ENCODE peak calls at places on chromosome 4, in six cellular contexts. T is transverse colon, E is H1, D is SK-N-SH, X is suprapubic skin, U is stomach. R is an unnamed sample.

GRCh38 chr4:40434126-40434692 is 99.1 kb downstream of the CHRNA9 start:
- DNase-seq in T (no peak), X (no peak), E (no peak), D (no peak), U (no peak), R (no peak)

GRCh38 chr4:41865306-41865980 is 69.8 kb upstream of the TMEM33 start:
- DNase-seq in D (no peak), X (no peak), U (no peak), E (peak), T (no peak), R (no peak)

GRCh38 chr4:12050357-12050756 is 621.7 kb upstream of the HS3ST1 start:
- DNase-seq in U (no peak), E (peak), X (no peak), D (no peak), T (no peak), R (no peak)

GRCh38 chr4:3655485-3656429 is 110.4 kb upstream of the ADRA2C start:
- DNase-seq in E (no peak), T (no peak), U (no peak), D (no peak), X (no peak), R (no peak)

GRCh38 chr4:185573651-185574199 is 38.4 kb upstream of the PDLIM3 start:
- DNase-seq in U (no peak), T (no peak), E (peak), D (peak), X (no peak), R (no peak)

GRCh38 chr4:37082912-37083311 is 161.6 kb upstream of the NWD2 start:
- DNase-seq in T (no peak), E (no peak), D (no peak), X (no peak), U (no peak), R (no peak)

GRCh38 chr4:145881991-145882390 is 56.6 kb downstream of the ZNF827 start:
- DNase-seq in E (no peak), T (peak), U (peak), D (no peak), X (no peak), R (no peak)

GRCh38 chr4:166965562-166965961 is 268.7 kb downstream of the SPOCK3 start:
- DNase-seq in X (no peak), D (no peak), E (no peak), U (no peak), T (no peak), R (no peak)

GRCh38 chr4:39044947-39045734 is 12.9 kb upstream of the TMEM156 start:
- DNase-seq in X (no peak), T (no peak), U (peak), D (peak), E (peak), R (peak)

GRCh38 chr4:173192375-173193162 is 24.0 kb downstream of the GALNT7 start:
- DNase-seq in T (no peak), E (no peak), U (no peak), D (no peak), X (no peak), R (no peak)

GRCh38 chr4:36785965-36786364 is 458.6 kb upstream of the NWD2 start:
- DNase-seq in X (no peak), E (no peak), U (no peak), T (no peak), D (no peak), R (no peak)

GRCh38 chr4:81084624-81085023 is 54.1 kb downstream of the BMP3 start:
- DNase-seq in D (no peak), E (no peak), X (no peak), T (no peak), U (no peak), R (no peak)

GRCh38 chr4:134773497-134774000 is 572.0 kb upstream of the PABPC4L start:
- DNase-seq in D (no peak), T (no peak), E (no peak), U (no peak), X (no peak), R (no peak)

GRCh38 chr4:4714330-4714729 is 145.1 kb upstream of the MSX1 start:
- DNase-seq in E (no peak), X (no peak), U (no peak), T (no peak), D (no peak), R (no peak)

GRCh38 chr4:72290737-72291136 is 258.9 kb downstream of the NPFFR2 start:
- DNase-seq in E (no peak), U (no peak), T (no peak), X (no peak), D (no peak), R (no peak)

GRCh38 chr4:2849267-2850140 is 5.9 kb downstream of the ADD1 start:
- DNase-seq in E (no peak), X (no peak), T (peak), U (peak), D (no peak), R (no peak)

GRCh38 chr4:132097046-132097445 is 1052.0 kb upstream of the PCDH10 start:
- DNase-seq in X (no peak), U (no peak), E (no peak), D (no peak), T (no peak), R (no peak)

GRCh38 chr4:53688186-53688790 is 97.0 kb upstream of the LNX1 start:
- DNase-seq in X (no peak), T (no peak), E (no peak), U (no peak), D (peak), R (no peak)

GRCh38 chr4:125994430-125994829 is 679.7 kb downstream of the FAT4 start:
- DNase-seq in X (no peak), E (no peak), U (no peak), T (no peak), D (no peak), R (no peak)

GRCh38 chr4:110104661-110105060 is 93.8 kb downstream of the ELOVL6 start:
- DNase-seq in T (no peak), U (no peak), X (no peak), E (no peak), D (no peak), R (no peak)

GRCh38 chr4:183435803-183436202 is 8.6 kb upstream of the CDKN2AIP start:
- DNase-seq in E (no peak), D (no peak), T (no peak), X (no peak), U (no peak), R (no peak)

GRCh38 chr4:107349266-107349665 is 313.2 kb upstream of the DKK2 start:
- DNase-seq in D (peak), E (no peak), U (no peak), X (no peak), T (no peak), R (no peak)

GRCh38 chr4:183504930-183505555 is at the start of gene ING2:
- DNase-seq in X (peak), E (peak), U (no peak), T (no peak), D (peak), R (no peak)

GRCh38 chr4:141020801-141021261 is 112.4 kb downstream of the RNF150 start:
- DNase-seq in D (no peak), T (no peak), X (no peak), U (no peak), E (no peak), R (no peak)

GRCh38 chr4:31104596-31104995 is 384.4 kb downstream of the PCDH7 start:
- DNase-seq in E (no peak), X (no peak), D (no peak), T (no peak), U (peak), R (no peak)

GRCh38 chr4:57575465-57575864 is 465.3 kb upstream of the IGFBP7 start:
- DNase-seq in X (no peak), T (no peak), U (no peak), E (no peak), D (no peak), R (no peak)

GRCh38 chr4:169241480-169241879 is 29.3 kb downstream of the SH3RF1 start:
- DNase-seq in D (no peak), U (no peak), X (no peak), T (no peak), E (no peak), R (no peak)

GRCh38 chr4:6785572-6785925 is 3.0 kb downstream of the KIAA0232 start:
- DNase-seq in X (no peak), T (no peak), U (no peak), D (no peak), E (peak), R (no peak)

GRCh38 chr4:71559957-71560541 is 221.2 kb downstream of the SLC4A4 start:
- DNase-seq in T (no peak), U (no peak), D (no peak), X (no peak), E (no peak), R (no peak)

GRCh38 chr4:117164338-117164737 is 79.0 kb upstream of the TRAM1L1 start:
- DNase-seq in U (no peak), T (no peak), E (no peak), D (no peak), X (no peak), R (no peak)

GRCh38 chr4:153987291-153987690 is 198.4 kb upstream of the SFRP2 start:
- DNase-seq in X (no peak), T (no peak), U (no peak), D (no peak), E (no peak), R (no peak)

DNA sequence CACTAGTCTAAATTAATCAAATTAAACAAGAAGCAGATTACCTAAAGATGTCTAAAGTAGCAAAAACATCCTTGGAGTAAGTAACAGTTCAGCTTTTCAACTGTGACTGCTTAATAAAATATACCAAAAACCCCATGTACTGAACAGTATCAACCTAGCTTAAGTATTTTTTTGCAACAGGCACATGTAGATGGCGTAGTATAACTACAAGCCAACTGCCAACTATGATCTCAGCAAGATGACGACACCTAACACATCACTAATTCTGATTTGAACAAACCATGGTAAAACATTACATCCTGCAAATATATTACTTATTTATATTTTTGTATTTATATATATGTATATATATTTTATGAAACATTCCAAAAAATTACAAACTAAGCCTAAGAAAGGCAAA is 24.5 kb downstream of the DHX15 start:
- DNase-seq in U (no peak), E (no peak), T (no peak), X (no peak), D (no peak), R (no peak)
- TF ChIP-seq CTCF in U (no peak), E (no peak), T (no peak), X (no peak), D (no peak), R (no peak)

GRCh38 chr4:26131711-26132110 is 189.1 kb upstream of the RBPJ start:
- DNase-seq in U (no peak), T (no peak), E (no peak), X (no peak), D (no peak), R (no peak)
- TF ChIP-seq EP300 in U (no peak), T (no peak), E (no peak), X (no peak), D (no peak), R (no peak)

GRCh38 chr4:155908187-155909139 is 5.0 kb downstream of the TDO2 start:
- DNase-seq in U (no peak), X (no peak), D (no peak), T (no peak), E (no peak), R (no peak)

GRCh38 chr4:155911905-155912304 is 8.4 kb downstream of the TDO2 start:
- DNase-seq in U (no peak), E (no peak), T (no peak), X (no peak), D (no peak), R (no peak)

GRCh38 chr4:155903453-155903852 is at the start of gene TDO2:
- DNase-seq in T (no peak), X (no peak), D (no peak), U (no peak), E (no peak), R (no peak)

GRCh38 chr4:155909615-155910226 is 6.2 kb downstream of the TDO2 start:
- DNase-seq in U (no peak), X (no peak), T (no peak), D (no peak), E (no peak), R (no peak)

GRCh38 chr4:155906554-155907247 is 3.2 kb downstream of the TDO2 start:
- DNase-seq in T (no peak), X (no peak), E (no peak), D (no peak), U (no peak), R (no peak)
- TF ChIP-seq POLR2AphosphoS5 in T (no peak), X (no peak), E (no peak), D (no peak), U (no peak), R (no peak)

GRCh38 chr4:139281212-139281611 is 1.2 kb upstream of the MGARP start:
- DNase-seq in X (no peak), U (no peak), T (no peak), E (no peak), D (no peak), R (no peak)
- TF ChIP-seq CTCF in X (no peak), U (peak), T (no peak), E (peak), D (peak), R (no peak)

DNA sequence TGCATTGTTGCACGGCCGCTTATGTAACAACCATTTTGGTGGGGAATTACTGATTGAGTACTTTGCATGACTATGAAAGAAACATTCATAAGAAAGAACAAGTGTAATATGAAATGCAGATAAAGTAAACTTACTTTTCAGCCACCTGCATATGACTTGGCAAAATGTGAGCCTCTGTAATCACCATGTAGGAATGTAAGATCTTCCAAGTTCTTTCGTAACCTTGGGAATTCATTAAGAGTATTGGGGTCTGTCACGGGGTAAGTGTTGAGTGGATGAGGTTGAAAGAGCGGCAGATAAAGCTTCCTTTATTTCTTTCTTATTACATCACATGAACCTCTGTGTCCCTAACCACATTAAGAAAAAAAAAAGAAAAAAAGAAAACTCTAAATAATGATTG is 348.5 kb upstream of the NR3C2 start:
- DNase-seq in U (no peak), X (no peak), E (no peak), T (no peak), D (no peak), R (no peak)
- TF ChIP-seq EP300 in U (no peak), X (no peak), E (no peak), T (no peak), D (no peak), R (no peak)

GRCh38 chr4:98657531-98658286 is 702 bp downstream of the TSPAN5 start:
- DNase-seq in T (peak), E (peak), D (peak), X (no peak), U (no peak), R (no peak)
- TF ChIP-seq POLR2AphosphoS5 in T (peak), E (no peak), D (no peak), X (no peak), U (no peak), R (no peak)

DNA sequence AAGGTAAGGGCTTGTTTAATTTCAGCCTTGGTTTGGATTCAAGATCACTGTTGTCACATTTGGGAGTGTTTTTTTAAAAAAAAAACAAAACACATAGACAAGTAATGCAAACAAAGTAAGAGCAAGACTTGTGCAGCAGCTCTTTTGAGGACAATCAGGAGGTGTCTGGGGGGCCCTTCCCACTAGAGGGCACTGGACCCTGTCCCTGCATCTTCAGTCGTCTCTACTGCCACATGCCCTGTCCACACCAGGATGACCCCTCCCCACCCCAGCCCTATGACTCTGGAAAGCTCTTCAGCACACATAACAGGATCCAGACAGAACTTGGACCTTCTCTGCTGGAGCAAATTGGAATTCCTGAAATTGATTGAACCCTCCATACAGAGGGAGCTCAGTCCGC is 71.0 kb downstream of the USP46 start:
- DNase-seq in T (peak), X (no peak), U (no peak), E (peak), D (peak), R (no peak)
- TF ChIP-seq CTCF in T (peak), X (peak), U (no peak), E (peak), D (peak), R (no peak)

GRCh38 chr4:1778642-1779392 is 14.3 kb upstream of the FGFR3 start:
- DNase-seq in T (no peak), X (no peak), D (no peak), E (no peak), U (no peak), R (no peak)

GRCh38 chr4:1779588-1780382 is 13.3 kb upstream of the FGFR3 start:
- DNase-seq in U (no peak), D (no peak), E (no peak), T (no peak), X (no peak), R (no peak)

GRCh38 chr4:1776521-1777161 is 16.5 kb upstream of the FGFR3 start:
- DNase-seq in E (no peak), T (no peak), X (no peak), U (no peak), D (no peak), R (no peak)

GRCh38 chr4:1775731-1776500 is 17.2 kb upstream of the FGFR3 start:
- DNase-seq in U (no peak), T (no peak), E (no peak), X (no peak), D (peak), R (no peak)

DNA sequence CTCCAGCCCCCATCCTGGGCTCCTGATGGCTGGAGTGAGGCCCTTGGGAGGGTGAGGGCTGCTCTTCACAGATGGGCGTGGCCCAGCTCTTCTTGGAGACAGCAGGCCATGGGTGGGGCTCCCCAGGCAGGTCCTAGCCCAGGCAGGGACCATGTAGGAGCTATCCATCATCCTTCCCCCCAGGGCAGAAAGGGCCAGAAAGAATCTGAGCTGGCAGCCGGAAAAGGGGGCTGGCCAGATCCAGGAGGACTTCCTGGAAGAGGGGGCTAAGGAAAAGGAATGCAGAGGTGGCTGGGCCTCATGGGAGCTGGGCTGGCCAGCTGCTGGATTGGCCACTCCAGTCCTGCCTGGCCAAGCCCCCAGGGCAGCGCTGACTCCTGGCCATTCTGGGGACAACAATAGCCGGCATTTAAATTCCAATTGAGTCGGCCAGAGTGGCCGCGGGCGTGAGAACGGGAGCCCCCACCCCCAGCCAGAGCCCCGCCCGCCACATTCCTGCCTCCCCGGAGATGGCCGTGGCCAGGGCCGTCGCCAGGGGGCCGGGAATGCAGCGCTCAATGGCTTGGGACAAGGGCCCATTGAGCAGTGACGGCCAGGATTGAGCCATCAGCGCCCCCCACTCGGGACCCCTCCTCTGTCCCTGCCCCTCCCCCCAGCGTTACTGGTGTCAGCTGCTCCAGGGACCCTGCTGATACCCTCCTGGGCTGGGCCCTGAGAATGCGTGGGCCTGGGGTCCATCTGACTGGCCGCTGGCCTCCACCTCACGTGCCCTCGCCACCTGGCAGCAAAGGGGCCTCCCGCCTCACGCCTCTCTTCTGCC is 15.1 kb upstream of the FGFR3 start:
- DNase-seq in D (no peak), X (no peak), T (no peak), U (no peak), E (peak), R (no peak)
- TF ChIP-seq EP300 in D (no peak), X (no peak), T (no peak), U (no peak), E (peak), R (no peak)

GRCh38 chr4:104907074-104907649 is 239.5 kb upstream of the TET2 start:
- DNase-seq in X (no peak), D (no peak), T (no peak), U (no peak), E (no peak), R (no peak)

GRCh38 chr4:104909376-104909775 is 237.3 kb upstream of the TET2 start:
- DNase-seq in U (no peak), E (no peak), T (no peak), X (no peak), D (no peak), R (no peak)

GRCh38 chr4:104906274-104906673 is 240.4 kb upstream of the TET2 start:
- DNase-seq in D (no peak), T (no peak), E (no peak), X (no peak), U (no peak), R (no peak)

GRCh38 chr4:104907991-104908390 is 238.7 kb upstream of the TET2 start:
- DNase-seq in D (no peak), U (no peak), T (no peak), X (no peak), E (no peak), R (no peak)

DNA sequence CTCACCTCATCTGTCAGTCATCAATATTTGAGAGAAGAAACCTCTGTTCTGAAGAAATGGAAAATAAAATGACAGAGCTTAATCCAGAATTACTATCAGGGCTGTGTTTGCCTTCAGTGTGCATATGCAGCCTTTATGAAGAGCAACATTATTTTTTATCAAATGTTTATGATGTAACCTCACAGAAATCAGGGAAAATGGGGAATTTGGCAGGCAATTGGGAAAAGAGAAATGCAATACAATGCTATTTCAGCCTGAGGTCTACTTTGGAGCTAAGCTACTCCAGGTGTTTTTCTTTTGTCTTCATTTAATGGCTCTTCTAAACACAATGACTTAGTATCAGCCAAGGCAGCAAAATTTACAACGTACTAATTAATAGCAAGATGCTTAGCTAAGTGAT is 241.1 kb upstream of the TET2 start:
- DNase-seq in T (no peak), X (no peak), D (no peak), U (no peak), E (no peak), R (no peak)
- TF ChIP-seq POLR2AphosphoS5 in T (no peak), X (no peak), D (no peak), U (no peak), E (no peak), R (no peak)